ENCODE peak calls at places on chromosomes 12 and 14, in five cellular contexts. U is fibroblast of lung; R is psoas muscle; K is tibial nerve; H is CD8-positive, alpha-beta T cell. V is an unnamed sample.
A peak's percentile ranks its signal among the peaks of the same experiment; 100 is the strongest.

GRCh38 chr12:121331268-121331667 is 20.9 kb downstream of the ANAPC5 start:
- DNase-seq in K (no peak), H (no peak), U (no peak), R (no peak), V (no peak)

GRCh38 chr12:4256043-4256826 is 17.3 kb upstream of the CCND2 start:
- DNase-seq in U (no peak), K (no peak), R (no peak), H (no peak), V (no peak)

GRCh38 chr12:109861689-109862314 is 18.5 kb downstream of the GLTP start:
- DNase-seq in R (no peak), U (no peak), K (no peak), H (no peak), V (no peak)

GRCh38 chr12:120874547-120875245 is 29.5 kb downstream of the SPPL3 start:
- DNase-seq in U (no peak), H (no peak), K (no peak), R (no peak), V (no peak)

GRCh38 chr12:45381351-45381750 is 165.5 kb downstream of the ANO6 start:
- DNase-seq in H (no peak), K (no peak), U (no peak), R (no peak), V (no peak)

GRCh38 chr14:94944636-94945258 is 174.8 kb upstream of the GSC start:
- DNase-seq in R (no peak), K (no peak), H (no peak), U (no peak), V (no peak)

GRCh38 chr12:70402597-70402996 is 36.5 kb downstream of the KCNMB4 start:
- DNase-seq in R (no peak), H (no peak), K (no peak), U (no peak), V (no peak)

GRCh38 chr14:71300474-71301359 is 393.5 kb downstream of the PCNX1 start:
- DNase-seq in R (no peak), K (no peak), H (no peak), U (peak; percentile 22), V (no peak)

GRCh38 chr12:49809369-49810158 is 18.6 kb downstream of the NCKAP5L start:
- DNase-seq in K (peak; percentile 52), U (peak; percentile 36), H (no peak), R (peak; percentile 82), V (no peak)

GRCh38 chr12:66692986-66693385 is 14.1 kb upstream of the GRIP1 start:
- DNase-seq in K (no peak), H (no peak), R (no peak), U (no peak), V (no peak)

GRCh38 chr12:31388713-31389112 is 62.8 kb upstream of the SINHCAF start:
- DNase-seq in H (no peak), K (no peak), U (no peak), R (no peak), V (no peak)

GRCh38 chr12:91065377-91065776 is 7.6 kb upstream of the KERA start:
- DNase-seq in U (peak; percentile 48), K (no peak), R (no peak), H (no peak), V (no peak)

GRCh38 chr14:91464615-91465205 is 45.4 kb downstream of the PPP4R3A start:
- DNase-seq in R (no peak), K (no peak), U (no peak), H (no peak), V (no peak)

GRCh38 chr12:123115409-123116111 is 35.3 kb downstream of the PITPNM2 start:
- DNase-seq in K (peak; percentile 69), H (no peak), U (peak; percentile 98), R (peak; percentile 69), V (peak; percentile 44)

GRCh38 chr14:77208266-77208978 is 26.8 kb downstream of the TMEM63C start:
- DNase-seq in H (peak; percentile 53), R (peak; percentile 85), K (peak; percentile 64), U (peak; percentile 59), V (peak; percentile 87)

GRCh38 chr12:50400104-50400637 is 514 bp upstream of the LARP4 start:
- DNase-seq in R (no peak), H (no peak), U (no peak), K (no peak), V (no peak)

GRCh38 chr12:22700126-22700525 is 75.2 kb downstream of the ETNK1 start:
- DNase-seq in U (no peak), K (no peak), H (no peak), R (no peak), V (peak; percentile 26)

GRCh38 chr14:37062191-37062803 is 110.1 kb downstream of the SLC25A21 start:
- DNase-seq in K (no peak), U (no peak), H (no peak), R (no peak), V (no peak)

GRCh38 chr12:27367078-27367477 is 34.4 kb downstream of the BMAL2 start:
- DNase-seq in H (no peak), K (no peak), R (no peak), U (no peak), V (no peak)

GRCh38 chr12:38906482-38907170 is 1.2 kb upstream of the CPNE8 start:
- DNase-seq in K (peak; percentile 81), U (peak; percentile 17), R (peak; percentile 87), H (peak; percentile 61), V (peak; percentile 94)

GRCh38 chr12:123187637-123188036 is 36.7 kb upstream of the PITPNM2 start:
- DNase-seq in K (no peak), U (no peak), H (no peak), R (no peak), V (no peak)

GRCh38 chr12:13195244-13195643 is 1.3 kb upstream of the EMP1 start:
- DNase-seq in K (no peak), R (no peak), U (no peak), H (no peak), V (no peak)

GRCh38 chr14:75604979-75605825 is 26.8 kb downstream of the FLVCR2 start:
- DNase-seq in R (no peak), K (peak; percentile 57), H (no peak), U (peak; percentile 15), V (peak; percentile 20)

GRCh38 chr12:47986832-47987231 is 17.4 kb downstream of the COL2A1 start:
- DNase-seq in K (no peak), U (no peak), H (no peak), R (no peak), V (no peak)

DNA sequence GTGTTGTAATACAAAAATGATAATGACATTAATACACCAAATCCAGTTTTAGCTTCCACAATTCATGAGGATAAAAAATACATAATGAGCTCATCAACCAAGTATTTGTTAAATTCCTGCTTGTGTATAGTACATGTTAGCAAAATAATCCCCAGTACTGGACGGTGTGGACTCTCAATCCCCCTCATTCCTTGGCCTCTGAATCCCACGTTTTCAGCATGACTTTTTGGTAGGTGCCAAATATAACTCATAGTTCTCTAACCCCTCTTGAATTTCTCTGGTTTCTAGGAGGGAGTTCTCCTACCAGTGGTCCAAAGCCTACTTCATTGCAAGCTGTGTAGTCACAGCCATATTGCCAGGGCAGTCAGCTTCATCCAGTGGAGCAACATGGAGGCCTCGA is 41.4 kb upstream of the EPS8 start:
- DNase-seq in H (no peak), K (no peak), R (no peak), U (peak; percentile 47), V (no peak)
- H3K27ac ChIP-seq in H (no peak overlapping the region), K (peak overlapping the region; percentile 42), R (peak overlapping the region; percentile 1), U (peak overlapping the region; percentile 48), V (no peak overlapping the region)

GRCh38 chr12:53381739-53382630 is 2.0 kb downstream of the SP1 start:
- DNase-seq in R (peak; percentile 87), K (peak; percentile 64), H (peak; percentile 43), U (peak; percentile 73), V (peak; percentile 54)
- H3K27ac ChIP-seq in R (peak overlapping the region; percentile 97), K (peak overlapping the region; percentile 93), H (no peak overlapping the region), U (peak overlapping the region; percentile 52), V (peak overlapping the region; percentile 96)

DNA sequence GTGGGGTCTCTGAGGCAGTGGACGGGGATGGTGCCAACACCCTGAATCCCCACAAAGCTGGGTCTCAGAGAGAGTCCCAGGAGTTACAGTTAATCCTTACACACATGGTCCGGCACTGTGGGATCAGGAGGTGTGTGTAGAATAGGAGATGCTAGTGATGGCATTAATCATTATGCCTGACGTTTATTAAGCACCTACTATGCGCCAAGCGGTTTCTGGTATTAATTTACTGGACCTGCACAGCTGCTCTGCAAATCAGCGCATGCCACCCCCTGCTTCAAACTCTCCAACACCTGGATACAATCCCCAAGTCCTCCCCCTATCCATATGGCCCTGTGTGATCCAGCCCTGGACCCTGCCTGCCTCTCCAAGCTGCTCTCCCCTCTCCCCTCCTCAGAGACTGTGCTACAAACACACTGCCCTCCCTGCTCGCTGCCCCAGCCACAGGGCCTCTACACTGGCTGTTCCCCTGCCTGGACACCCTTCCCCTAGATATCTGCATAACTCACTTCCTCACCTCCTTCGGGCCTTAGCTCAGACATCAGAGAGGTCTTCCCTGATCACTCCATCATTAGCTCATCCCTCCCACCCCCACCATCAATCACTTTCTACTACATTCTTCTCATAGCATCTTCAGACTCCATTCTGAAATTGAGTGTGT is 86.0 kb downstream of the RFLNA start:
- DNase-seq in K (no peak), R (no peak), U (no peak), H (no peak), V (no peak)
- H3K27ac ChIP-seq in K (peak overlapping the region; percentile 94), R (peak overlapping the region; percentile 96), U (peak overlapping the region; percentile 91), H (no peak overlapping the region), V (peak overlapping the region; percentile 95)

DNA sequence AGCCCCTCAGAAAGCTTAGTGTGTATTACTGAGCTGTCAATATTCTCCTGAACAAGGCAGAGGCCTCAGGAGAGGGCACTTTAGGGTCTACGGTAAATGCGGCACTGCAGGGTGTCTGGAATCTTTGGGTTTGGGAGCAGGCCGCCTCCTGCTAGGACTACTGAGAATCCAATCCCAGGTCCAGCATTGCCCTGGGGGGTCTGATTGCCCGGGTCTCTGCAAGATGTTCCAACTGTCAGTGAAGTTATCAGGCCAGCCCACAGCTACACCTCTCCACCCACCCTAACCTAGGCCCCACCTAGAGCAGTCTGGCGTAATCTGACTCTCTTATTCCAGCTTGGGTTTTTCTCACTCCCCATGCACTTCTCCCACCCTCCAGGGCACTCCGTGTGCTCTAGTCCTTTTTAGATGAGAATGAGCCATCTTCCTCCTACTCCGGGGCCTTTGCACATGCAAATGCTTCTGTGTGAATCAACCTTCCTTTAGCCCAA is 4.4 kb upstream of the ZFP36L1 start:
- DNase-seq in R (no peak), K (no peak), U (no peak), H (no peak), V (no peak)
- H3K27ac ChIP-seq in R (peak overlapping the region; percentile 100), K (peak overlapping the region; percentile 99), U (no peak overlapping the region), H (peak overlapping the region; percentile 4), V (peak overlapping the region; percentile 99)

GRCh38 chr12:71582925-71583324 is 80.7 kb downstream of the ZFC3H1 start:
- DNase-seq in U (no peak), H (no peak), K (no peak), R (no peak), V (no peak)
- H3K27ac ChIP-seq in U (no peak overlapping the region), H (no peak overlapping the region), K (no peak overlapping the region), R (no peak overlapping the region), V (no peak overlapping the region)

GRCh38 chr12:62210422-62210821 is 49.8 kb upstream of the USP15 start:
- DNase-seq in R (peak; percentile 52), H (peak; percentile 41), U (peak; percentile 57), K (peak; percentile 60), V (peak; percentile 55)

GRCh38 chr12:62207248-62207647 is 53.0 kb upstream of the USP15 start:
- DNase-seq in K (no peak), R (no peak), H (no peak), U (no peak), V (no peak)

DNA sequence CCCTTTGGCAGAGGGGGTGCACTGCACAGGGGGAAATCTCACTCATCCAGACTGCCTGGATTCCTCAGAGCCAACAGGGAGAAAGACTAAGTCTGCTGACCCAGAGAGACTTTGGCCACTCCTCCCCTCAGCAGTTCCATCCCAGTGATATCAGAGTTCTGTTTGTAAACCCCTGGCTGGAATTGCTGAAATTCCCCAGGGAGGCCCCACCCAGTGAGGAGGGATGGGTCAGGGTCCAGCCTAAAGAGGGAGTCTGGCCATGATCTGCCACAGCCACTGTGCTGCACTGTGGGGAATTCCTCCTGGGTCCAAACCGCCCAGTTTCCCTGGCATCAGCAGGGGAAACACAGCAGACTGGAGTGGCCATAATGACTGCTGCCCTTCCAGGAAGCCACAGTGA is 54.9 kb upstream of the USP15 start:
- DNase-seq in R (no peak), H (no peak), U (no peak), K (no peak), V (peak; percentile 49)
- H3K27ac ChIP-seq in R (no peak overlapping the region), H (no peak overlapping the region), U (no peak overlapping the region), K (no peak overlapping the region), V (peak overlapping the region; percentile 63)